ENCODE peak calls at places on chromosomes 6 and 20, in four cellular contexts. One of them, this sample, is unnamed.

GRCh38 chr6:148611213-148611612 is 135.6 kb upstream of the UST start:
- DNase-seq in A549: no peak
- DNase-seq in HL-60: no peak
- DNase-seq in IMR-90: no peak
- DNase-seq in this sample: peak; percentile 71

GRCh38 chr20:64107736-64108457 is 532 bp upstream of the NPBWR2 start:
- DNase-seq in A549: no peak
- DNase-seq in HL-60: peak; percentile 46
- DNase-seq in IMR-90: no peak
- DNase-seq in this sample: peak; percentile 34

GRCh38 chr6:17986656-17987575 is 519 bp downstream of the KIF13A start:
- DNase-seq in A549: peak; percentile 47
- DNase-seq in HL-60: no peak
- DNase-seq in IMR-90: peak; percentile 39
- DNase-seq in this sample: peak; percentile 78

GRCh38 chr6:150934380-150934779 is 68.9 kb downstream of the MTHFD1L start:
- DNase-seq in A549: peak; percentile 81
- DNase-seq in HL-60: no peak
- DNase-seq in IMR-90: peak; percentile 93
- DNase-seq in this sample: no peak

GRCh38 chr6:113405326-113406050 is 451.7 kb upstream of the MARCKS start:
- DNase-seq in A549: no peak
- DNase-seq in HL-60: no peak
- DNase-seq in IMR-90: no peak
- DNase-seq in this sample: no peak

GRCh38 chr20:44247131-44247571 is at the start of gene GDAP1L1:
- DNase-seq in A549: no peak
- DNase-seq in HL-60: no peak
- DNase-seq in IMR-90: no peak
- DNase-seq in this sample: no peak

GRCh38 chr6:20415304-20416062 is 13.8 kb downstream of the E2F3 start:
- DNase-seq in A549: no peak
- DNase-seq in HL-60: no peak
- DNase-seq in IMR-90: no peak
- DNase-seq in this sample: no peak

GRCh38 chr6:18753071-18753470 is 365.9 kb downstream of the RNF144B start:
- DNase-seq in A549: no peak
- DNase-seq in HL-60: no peak
- DNase-seq in IMR-90: no peak
- DNase-seq in this sample: no peak

GRCh38 chr20:36273414-36274247 is 32.5 kb upstream of the DLGAP4 start:
- DNase-seq in A549: peak; percentile 58
- DNase-seq in HL-60: no peak
- DNase-seq in IMR-90: peak; percentile 16
- DNase-seq in this sample: no peak

GRCh38 chr6:100899202-100899601 is 18.1 kb upstream of the ASCC3 start:
- DNase-seq in A549: no peak
- DNase-seq in HL-60: no peak
- DNase-seq in IMR-90: no peak
- DNase-seq in this sample: no peak

GRCh38 chr6:54737247-54737646 is 109.3 kb upstream of the FAM83B start:
- DNase-seq in A549: peak; percentile 29
- DNase-seq in HL-60: no peak
- DNase-seq in IMR-90: no peak
- DNase-seq in this sample: no peak

DNA sequence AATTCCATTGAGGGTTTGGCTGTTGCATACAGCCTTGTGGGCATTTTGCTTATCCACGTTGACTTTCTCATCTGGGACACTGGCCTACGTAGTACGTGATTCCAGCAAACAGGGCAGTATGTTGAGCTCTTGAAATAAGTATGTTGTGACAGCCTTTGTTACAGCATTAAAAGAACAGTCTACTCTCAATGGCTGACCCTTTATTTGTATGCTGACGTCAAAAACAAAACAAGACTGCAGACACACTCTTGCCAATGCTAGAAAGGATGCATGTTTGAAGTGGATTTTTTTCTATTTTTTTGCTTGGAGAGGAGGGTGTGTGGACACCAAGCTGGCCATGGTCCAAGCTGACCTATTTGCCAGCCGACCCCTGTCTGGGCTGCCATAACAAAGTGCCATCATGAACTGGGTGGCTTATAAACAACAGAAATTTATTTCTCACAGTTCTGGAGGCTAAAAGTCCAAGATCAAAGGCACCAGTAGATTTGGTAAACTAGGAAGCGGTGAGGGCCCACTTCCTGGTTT is 10.8 kb upstream of the SNHG17 start:
- DNase-seq in A549: no peak
- DNase-seq in HL-60: no peak
- DNase-seq in IMR-90: no peak
- DNase-seq in this sample: no peak
- H3K27ac ChIP-seq in A549: peak overlapping the region; percentile 97
- H3K27ac ChIP-seq in HL-60: no peak overlapping the region
- H3K27ac ChIP-seq in IMR-90: no peak overlapping the region
- H3K27ac ChIP-seq in this sample: no peak overlapping the region

GRCh38 chr6:138493413-138493812 is 5.9 kb downstream of the NHSL1 start:
- DNase-seq in A549: no peak
- DNase-seq in HL-60: no peak
- DNase-seq in IMR-90: peak; percentile 46
- DNase-seq in this sample: no peak
- H3K4me3 ChIP-seq in A549: no peak overlapping the region
- H3K4me3 ChIP-seq in HL-60: no peak overlapping the region
- H3K4me3 ChIP-seq in IMR-90: no peak overlapping the region
- H3K4me3 ChIP-seq in this sample: no peak overlapping the region

GRCh38 chr6:157194643-157195042 is 128.7 kb downstream of the TMEM242 start:
- DNase-seq in A549: no peak
- DNase-seq in HL-60: no peak
- DNase-seq in IMR-90: peak; percentile 65
- DNase-seq in this sample: no peak
- H3K27ac ChIP-seq in A549: no peak overlapping the region
- H3K27ac ChIP-seq in HL-60: no peak overlapping the region
- H3K27ac ChIP-seq in IMR-90: no peak overlapping the region
- H3K27ac ChIP-seq in this sample: peak overlapping the region; percentile 43

GRCh38 chr6:111800468-111800760 is 72.8 kb downstream of the FYN start:
- DNase-seq in A549: no peak
- DNase-seq in HL-60: no peak
- DNase-seq in IMR-90: no peak
- DNase-seq in this sample: no peak
- H3K4me3 ChIP-seq in A549: no peak overlapping the region
- H3K4me3 ChIP-seq in HL-60: no peak overlapping the region
- H3K4me3 ChIP-seq in IMR-90: no peak overlapping the region
- H3K4me3 ChIP-seq in this sample: no peak overlapping the region

DNA sequence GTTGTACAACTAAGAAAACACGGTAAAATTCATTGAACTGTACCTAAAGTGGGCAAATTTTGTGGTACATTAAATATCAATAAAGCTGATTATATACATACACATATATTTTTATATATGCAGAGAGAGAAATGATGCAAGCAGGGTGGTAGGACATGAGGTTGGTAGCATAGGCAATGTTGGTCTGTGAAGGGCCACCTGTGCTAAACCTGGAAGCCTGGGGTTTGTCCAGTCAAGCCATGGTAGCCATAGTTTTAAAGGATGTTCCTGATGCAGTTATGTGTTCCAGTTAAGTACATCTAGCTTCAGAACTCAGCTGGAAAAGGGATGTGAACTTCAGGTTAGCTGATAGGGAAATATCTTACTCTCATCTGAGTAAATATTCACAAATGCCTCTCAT is 60.1 kb downstream of the TRIM38 start:
- DNase-seq in A549: no peak
- DNase-seq in HL-60: no peak
- DNase-seq in IMR-90: no peak
- DNase-seq in this sample: no peak
- H3K27ac ChIP-seq in A549: peak overlapping the region; percentile 100
- H3K27ac ChIP-seq in HL-60: peak overlapping the region; percentile 94
- H3K27ac ChIP-seq in IMR-90: no peak overlapping the region
- H3K27ac ChIP-seq in this sample: no peak overlapping the region

GRCh38 chr6:98944598-98945011 is 3.1 kb downstream of the FBXL4 start:
- DNase-seq in A549: peak; percentile 14
- DNase-seq in HL-60: no peak
- DNase-seq in IMR-90: peak; percentile 72
- DNase-seq in this sample: no peak
- H3K4me3 ChIP-seq in A549: no peak overlapping the region
- H3K4me3 ChIP-seq in HL-60: no peak overlapping the region
- H3K4me3 ChIP-seq in IMR-90: no peak overlapping the region
- H3K4me3 ChIP-seq in this sample: no peak overlapping the region

GRCh38 chr6:50849016-50849748 is 30.5 kb downstream of the TFAP2B start:
- DNase-seq in A549: no peak
- DNase-seq in HL-60: no peak
- DNase-seq in IMR-90: no peak
- DNase-seq in this sample: no peak
- H3K27ac ChIP-seq in A549: no peak overlapping the region
- H3K27ac ChIP-seq in HL-60: no peak overlapping the region
- H3K27ac ChIP-seq in IMR-90: no peak overlapping the region
- H3K27ac ChIP-seq in this sample: no peak overlapping the region

GRCh38 chr6:87151786-87152527 is 3.4 kb upstream of the ZNF292 start:
- DNase-seq in A549: no peak
- DNase-seq in HL-60: no peak
- DNase-seq in IMR-90: peak; percentile 31
- DNase-seq in this sample: peak; percentile 74

GRCh38 chr6:87152528-87152950 is 2.8 kb upstream of the ZNF292 start:
- DNase-seq in A549: no peak
- DNase-seq in HL-60: no peak
- DNase-seq in IMR-90: peak; percentile 16
- DNase-seq in this sample: no peak

GRCh38 chr6:87154641-87155271 is 609 bp upstream of the ZNF292 start:
- DNase-seq in A549: peak; percentile 71
- DNase-seq in HL-60: peak; percentile 55
- DNase-seq in IMR-90: peak; percentile 85
- DNase-seq in this sample: no peak

GRCh38 chr6:87155272-87155919 is at the start of gene ZNF292:
- DNase-seq in A549: peak; percentile 95
- DNase-seq in HL-60: peak; percentile 96
- DNase-seq in IMR-90: peak; percentile 97
- DNase-seq in this sample: peak; percentile 96

DNA sequence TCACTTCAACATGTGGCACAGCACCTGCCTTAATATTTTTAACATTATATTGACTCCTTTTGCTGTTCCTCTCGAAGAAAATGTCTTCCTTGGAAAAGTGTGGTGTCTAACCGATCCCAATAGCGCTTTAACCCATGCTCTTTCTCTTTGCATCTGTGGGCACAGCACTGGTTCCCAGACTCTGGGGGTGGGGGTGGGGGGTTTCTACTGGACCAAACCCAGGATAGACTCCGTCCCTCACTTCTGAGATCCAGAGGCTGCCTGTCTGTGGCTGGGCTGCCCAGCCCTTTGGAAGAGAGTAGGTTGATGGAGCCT is 3.9 kb upstream of the ZNF292 start:
- DNase-seq in A549: no peak
- DNase-seq in HL-60: no peak
- DNase-seq in IMR-90: no peak
- DNase-seq in this sample: no peak
- H3K4me3 ChIP-seq in A549: no peak overlapping the region
- H3K4me3 ChIP-seq in HL-60: no peak overlapping the region
- H3K4me3 ChIP-seq in IMR-90: peak overlapping the region; percentile 44
- H3K4me3 ChIP-seq in this sample: peak overlapping the region; percentile 99

GRCh38 chr20:35174458-35175216 is 2.8 kb downstream of the PROCR start:
- DNase-seq in A549: peak; percentile 37
- DNase-seq in HL-60: no peak
- DNase-seq in IMR-90: no peak
- DNase-seq in this sample: peak; percentile 31

GRCh38 chr20:35171438-35171752 is 477 bp upstream of the PROCR start:
- DNase-seq in A549: no peak
- DNase-seq in HL-60: no peak
- DNase-seq in IMR-90: no peak
- DNase-seq in this sample: no peak

GRCh38 chr20:35173576-35174192 is 1.8 kb downstream of the PROCR start:
- DNase-seq in A549: no peak
- DNase-seq in HL-60: no peak
- DNase-seq in IMR-90: no peak
- DNase-seq in this sample: no peak

GRCh38 chr20:35172434-35172806 is 548 bp downstream of the PROCR start:
- DNase-seq in A549: no peak
- DNase-seq in HL-60: no peak
- DNase-seq in IMR-90: no peak
- DNase-seq in this sample: no peak

DNA sequence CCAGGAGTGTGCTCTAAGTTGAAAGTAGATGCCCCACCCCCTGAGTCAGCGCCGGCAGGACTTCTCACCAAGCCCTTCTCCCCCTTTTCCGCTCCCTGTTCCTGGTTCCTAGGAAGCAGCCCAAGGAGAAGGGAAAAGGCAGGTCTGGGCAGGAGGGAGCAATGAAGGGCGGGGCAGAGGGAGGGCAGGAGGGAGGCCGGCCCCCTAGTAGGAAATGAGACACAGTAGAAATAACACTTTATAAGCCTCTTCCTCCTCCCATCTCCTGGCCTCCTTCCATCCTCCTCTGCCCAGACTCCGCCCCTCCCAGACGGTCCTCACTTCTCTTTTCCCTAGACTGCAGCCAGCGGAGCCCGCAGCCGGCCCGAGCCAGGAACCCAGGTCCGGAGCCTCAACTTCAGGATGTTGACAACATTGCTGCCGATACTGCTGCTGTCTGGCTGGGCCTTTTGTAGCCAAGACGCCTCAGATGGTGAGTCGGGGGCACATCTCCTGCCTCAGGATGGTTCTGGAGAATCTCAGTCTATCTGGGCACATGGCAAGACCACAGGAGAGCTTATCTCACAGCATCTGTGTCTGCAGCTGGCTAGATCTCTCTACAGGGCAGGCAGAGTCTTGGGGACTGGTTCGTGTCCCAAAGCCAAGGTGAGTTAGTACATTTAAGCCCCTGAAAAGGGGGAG is at the start of gene PROCR:
- DNase-seq in A549: peak; percentile 96
- DNase-seq in HL-60: peak; percentile 58
- DNase-seq in IMR-90: peak; percentile 90
- DNase-seq in this sample: peak; percentile 88
- H3K27ac ChIP-seq in A549: peak within 1 kb of the TSS; percentile 87
- H3K27ac ChIP-seq in HL-60: no peak within 1 kb of the TSS
- H3K27ac ChIP-seq in IMR-90: peak within 1 kb of the TSS; percentile 69
- H3K27ac ChIP-seq in this sample: peak within 1 kb of the TSS; percentile 16

GRCh38 chr6:108114861-108115597 is 40.5 kb upstream of the OSTM1 start:
- DNase-seq in A549: peak; percentile 41
- DNase-seq in HL-60: peak; percentile 61
- DNase-seq in IMR-90: peak; percentile 55
- DNase-seq in this sample: peak; percentile 70
- H3K4me3 ChIP-seq in A549: peak overlapping the region; percentile 34
- H3K4me3 ChIP-seq in HL-60: peak overlapping the region; percentile 42
- H3K4me3 ChIP-seq in IMR-90: peak overlapping the region; percentile 22
- H3K4me3 ChIP-seq in this sample: peak overlapping the region; percentile 63

This sample was measured in psoas muscle.